ENCODE peak calls at places on chromosomes 1 and 21, in ten cellular contexts. Z is prostate gland, M is bronchial epithelial cell, O is thoracic aorta, J is SK-N-SH, V is cardiac fibroblast, N is AG04450, X is tibial nerve, T is dorsolateral prefrontal cortex, P is NB4. K is an unnamed sample.
A peak's percentile ranks its signal among the peaks of the same experiment; 100 is the strongest.

GRCh38 chr1:221517961-221518360 is 223.9 kb downstream of the DUSP10 start:
- DNase-seq in Z (no peak), M (peak; percentile 89), O (no peak), J (no peak), V (peak; percentile 74), N (no peak), X (no peak), T (no peak), P (peak; percentile 51), K (peak; percentile 85)

GRCh38 chr1:9652379-9653194 is 1.1 kb downstream of the PIK3CD start:
- DNase-seq in Z (no peak), M (no peak), O (no peak), J (peak; percentile 43), V (peak; percentile 10), N (no peak), X (no peak), T (peak; percentile 9), P (peak; percentile 82), K (no peak)

GRCh38 chr1:161365207-161365606 is 2.5 kb downstream of the CFAP126 start:
- DNase-seq in Z (no peak), M (no peak), O (no peak), J (no peak), V (no peak), N (no peak), X (no peak), T (no peak), P (no peak), K (no peak)

GRCh38 chr1:16921391-16922185 is at the start of gene CROCC:
- DNase-seq in Z (no peak), M (peak; percentile 14), O (no peak), J (peak; percentile 93), V (peak; percentile 58), N (no peak), X (no peak), T (no peak), P (peak; percentile 44), K (peak; percentile 41)

GRCh38 chr1:32336963-32337675 is 1.1 kb upstream of the MARCKSL1 start:
- DNase-seq in Z (no peak), M (peak; percentile 35), O (no peak), J (no peak), V (peak; percentile 64), N (no peak), X (no peak), T (no peak), P (peak; percentile 97), K (peak; percentile 47)

GRCh38 chr21:16976132-16976666 is 536.6 kb upstream of the CXADR start:
- DNase-seq in Z (no peak), M (peak; percentile 49), O (no peak), J (no peak), V (no peak), N (no peak), X (no peak), T (no peak), P (no peak), K (peak; percentile 7)

GRCh38 chr1:89794406-89794805 is 26.4 kb upstream of the LRRC8D start:
- DNase-seq in Z (no peak), M (no peak), O (no peak), J (no peak), V (peak; percentile 74), N (no peak), X (no peak), T (no peak), P (no peak), K (no peak)

GRCh38 chr1:52552236-52552504 is 722 bp downstream of the TUT4 start:
- DNase-seq in Z (peak; percentile 48), M (peak; percentile 92), O (no peak), J (peak; percentile 35), V (peak; percentile 73), N (peak; percentile 39), X (peak; percentile 26), T (peak; percentile 46), P (peak; percentile 71), K (peak; percentile 73)

GRCh38 chr1:228734881-228735801 is at the start of gene RHOU:
- DNase-seq in Z (peak; percentile 74), M (no peak), O (no peak), J (peak; percentile 95), V (peak; percentile 84), N (no peak), X (peak; percentile 55), T (peak; percentile 74), P (peak; percentile 79), K (peak; percentile 30)

GRCh38 chr1:9249534-9250335 is 15.2 kb downstream of the H6PD start:
- DNase-seq in Z (peak; percentile 44), M (peak; percentile 21), O (no peak), J (peak; percentile 76), V (peak; percentile 70), N (no peak), X (no peak), T (no peak), P (peak; percentile 69), K (peak; percentile 75)

GRCh38 chr1:178376008-178376407 is 120.8 kb downstream of the CLEC20A start:
- DNase-seq in Z (no peak), M (no peak), O (no peak), J (no peak), V (no peak), N (no peak), X (no peak), T (no peak), P (no peak), K (no peak)

GRCh38 chr1:8015809-8016165 is 10.3 kb downstream of the ERRFI1 start:
- DNase-seq in Z (peak; percentile 58), M (no peak), O (no peak), J (no peak), V (peak; percentile 88), N (no peak), X (no peak), T (no peak), P (no peak), K (peak; percentile 73)

DNA sequence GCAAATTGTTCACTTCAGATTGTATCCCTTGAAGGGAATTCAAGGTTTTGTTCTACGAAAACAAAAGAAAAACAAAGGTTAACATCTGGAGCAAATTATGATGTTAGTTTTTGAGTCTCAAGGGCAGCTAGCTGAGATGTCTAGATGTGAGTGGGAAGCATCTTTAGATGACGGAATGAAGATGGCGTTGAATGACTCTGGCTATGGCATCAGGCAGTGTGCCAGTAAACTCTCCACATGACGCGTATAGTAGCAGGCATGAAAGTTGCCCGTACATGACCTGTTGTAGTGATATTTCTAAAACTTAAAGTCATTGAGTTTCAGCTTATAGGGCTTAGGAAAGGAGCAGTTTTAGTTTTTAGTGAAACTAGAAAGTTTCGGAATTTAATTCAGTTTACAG is 12.3 kb upstream of the SDC3 start:
- DNase-seq in Z (no peak), M (peak; percentile 71), O (no peak), J (no peak), V (no peak), N (no peak), X (no peak), T (no peak), P (no peak), K (peak; percentile 83)
- H3K4me3 ChIP-seq in Z (no peak overlapping the region), M (no peak overlapping the region), O (no peak overlapping the region), J (no peak overlapping the region), V (no peak overlapping the region), N (no peak overlapping the region), X (no peak overlapping the region), T (no peak overlapping the region), P (no peak overlapping the region), K (no peak overlapping the region)

GRCh38 chr21:31991356-31992331 is 118.8 kb downstream of the HUNK start:
- DNase-seq in Z (no peak), M (no peak), O (no peak), J (peak; percentile 34), V (no peak), N (no peak), X (no peak), T (no peak), P (peak; percentile 38), K (no peak)
- TF ChIP-seq CTCF in Z (no peak), M (no peak), O (no peak), J (peak; percentile 9), V (no peak), N (no peak), X (no peak), T (no peak), P (no peak), K (no peak)

GRCh38 chr1:110070968-110071307 is 466 bp upstream of the ALX3 start:
- DNase-seq in Z (no peak), M (no peak), O (no peak), J (no peak), V (no peak), N (no peak), X (no peak), T (no peak), P (no peak), K (no peak)

GRCh38 chr1:110068646-110069301 is 1.7 kb downstream of the ALX3 start:
- DNase-seq in Z (no peak), M (no peak), O (no peak), J (no peak), V (no peak), N (no peak), X (no peak), T (no peak), P (no peak), K (no peak)

GRCh38 chr1:110070282-110070967 is at the start of gene ALX3:
- DNase-seq in Z (no peak), M (no peak), O (no peak), J (no peak), V (no peak), N (no peak), X (no peak), T (no peak), P (no peak), K (no peak)

GRCh38 chr1:110067957-110068645 is 2.4 kb downstream of the ALX3 start:
- DNase-seq in Z (no peak), M (no peak), O (no peak), J (no peak), V (no peak), N (no peak), X (no peak), T (no peak), P (no peak), K (no peak)

DNA sequence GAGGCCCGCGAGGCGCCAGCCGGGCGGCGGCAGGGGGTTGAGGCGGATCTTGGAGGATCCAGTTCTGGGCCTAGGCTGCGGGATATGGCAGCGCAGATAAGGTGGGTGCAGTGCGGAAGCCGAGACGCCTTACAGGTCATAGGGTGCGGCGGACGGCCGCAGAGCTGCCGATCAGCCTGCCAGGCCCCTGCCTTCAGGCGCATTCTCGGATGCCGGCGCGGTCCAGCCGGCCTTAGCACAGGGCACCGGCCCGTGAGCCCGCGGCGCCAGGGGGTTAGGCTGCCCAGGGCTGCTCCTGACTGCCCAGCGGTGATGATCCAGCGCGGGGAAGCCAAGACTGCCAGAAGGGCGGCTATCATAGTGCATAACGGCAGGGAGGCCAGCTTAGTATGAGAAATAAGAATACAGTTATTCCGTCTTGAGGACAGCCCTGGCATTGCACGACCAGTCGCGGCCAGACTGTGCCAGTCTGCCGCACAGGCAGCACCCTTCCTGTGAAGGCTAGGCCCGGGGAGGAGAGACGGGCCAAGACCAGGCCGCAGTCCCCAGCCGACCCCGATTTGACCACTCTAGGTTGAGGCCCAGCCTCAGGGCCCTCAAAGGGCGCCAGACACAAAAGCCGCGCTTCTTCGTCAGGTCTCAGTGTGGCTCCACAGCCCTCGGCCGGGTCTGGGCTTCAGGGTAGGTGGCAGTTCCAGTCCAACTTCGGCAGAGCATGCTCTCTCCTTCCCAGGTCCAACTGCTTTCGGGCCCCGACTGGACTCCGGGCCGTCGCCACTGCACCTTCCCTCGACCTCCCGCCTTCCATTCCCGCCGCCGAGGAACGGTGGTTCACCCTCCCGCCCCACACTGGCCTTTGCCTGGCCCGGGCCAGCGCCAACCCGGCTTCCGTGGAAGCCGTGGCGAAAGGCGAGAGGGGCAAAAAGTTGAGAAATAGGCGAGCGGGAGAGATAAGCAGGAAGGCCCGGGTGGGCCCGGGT is 880 bp downstream of the ALX3 start:
- DNase-seq in Z (no peak), M (no peak), O (no peak), J (no peak), V (no peak), N (no peak), X (no peak), T (no peak), P (no peak), K (no peak)
- H3K4me3 ChIP-seq in Z (no peak overlapping the region), M (no peak overlapping the region), O (peak overlapping the region; percentile 51), J (no peak overlapping the region), V (no peak overlapping the region), N (no peak overlapping the region), X (peak overlapping the region; percentile 33), T (no peak overlapping the region), P (no peak overlapping the region), K (no peak overlapping the region)

GRCh38 chr21:45293214-45293725 is 5.6 kb upstream of the POFUT2 start:
- DNase-seq in Z (no peak), M (no peak), O (no peak), J (peak; percentile 22), V (no peak), N (no peak), X (peak; percentile 17), T (no peak), P (no peak), K (peak; percentile 70)
- TF ChIP-seq CTCF in Z (no peak), M (no peak), O (no peak), J (no peak), V (no peak), N (no peak), X (no peak), T (no peak), P (no peak), K (no peak)